ENCODE peak calls at places on chromosomes 3 and 15, in ten cellular contexts. One of them, this sample, is unnamed.

GRCh38 chr3:114764056-114764492 is 383.0 kb downstream of the ZBTB20 start:
- DNase-seq in neural progenitor cell: no peak
- DNase-seq in tibial artery: no peak
- DNase-seq in fibroblast of lung: peak; percentile 47
- DNase-seq in kidney: no peak
- DNase-seq in breast epithelium: no peak
- DNase-seq in mammary epithelial cell: no peak
- DNase-seq in transverse colon: peak; percentile 43
- DNase-seq in pancreas: no peak
- DNase-seq in endothelial cell of umbilical vein: no peak
- DNase-seq in this sample: no peak

GRCh38 chr3:193313448-193313958 is 65.0 kb downstream of the ATP13A5 start:
- DNase-seq in kidney: no peak
- DNase-seq in pancreas: no peak
- DNase-seq in transverse colon: no peak
- DNase-seq in endothelial cell of umbilical vein: no peak
- DNase-seq in breast epithelium: no peak
- DNase-seq in tibial artery: no peak
- DNase-seq in mammary epithelial cell: no peak
- DNase-seq in fibroblast of lung: no peak
- DNase-seq in neural progenitor cell: no peak
- DNase-seq in this sample: no peak

GRCh38 chr3:88231632-88232031 is 81.9 kb downstream of the C3orf38 start:
- DNase-seq in neural progenitor cell: no peak
- DNase-seq in transverse colon: no peak
- DNase-seq in endothelial cell of umbilical vein: no peak
- DNase-seq in kidney: no peak
- DNase-seq in pancreas: no peak
- DNase-seq in mammary epithelial cell: no peak
- DNase-seq in fibroblast of lung: no peak
- DNase-seq in breast epithelium: no peak
- DNase-seq in tibial artery: no peak
- DNase-seq in this sample: no peak

GRCh38 chr3:195195321-195196209 is 75.4 kb downstream of the XXYLT1 start:
- DNase-seq in endothelial cell of umbilical vein: peak; percentile 57
- DNase-seq in tibial artery: no peak
- DNase-seq in pancreas: no peak
- DNase-seq in transverse colon: no peak
- DNase-seq in neural progenitor cell: peak; percentile 87
- DNase-seq in breast epithelium: no peak
- DNase-seq in mammary epithelial cell: no peak
- DNase-seq in fibroblast of lung: no peak
- DNase-seq in kidney: peak; percentile 63
- DNase-seq in this sample: no peak

GRCh38 chr3:132788299-132788698 is 66.1 kb upstream of the NPHP3 start:
- DNase-seq in mammary epithelial cell: peak; percentile 53
- DNase-seq in endothelial cell of umbilical vein: peak; percentile 52
- DNase-seq in pancreas: no peak
- DNase-seq in tibial artery: peak; percentile 49
- DNase-seq in neural progenitor cell: no peak
- DNase-seq in kidney: no peak
- DNase-seq in fibroblast of lung: peak; percentile 76
- DNase-seq in breast epithelium: no peak
- DNase-seq in transverse colon: no peak
- DNase-seq in this sample: no peak

GRCh38 chr3:161423911-161424522 is 52.7 kb upstream of the SPTSSB start:
- DNase-seq in fibroblast of lung: peak; percentile 6
- DNase-seq in transverse colon: no peak
- DNase-seq in mammary epithelial cell: peak; percentile 22
- DNase-seq in pancreas: no peak
- DNase-seq in neural progenitor cell: peak; percentile 31
- DNase-seq in tibial artery: no peak
- DNase-seq in endothelial cell of umbilical vein: peak; percentile 44
- DNase-seq in breast epithelium: no peak
- DNase-seq in kidney: no peak
- DNase-seq in this sample: no peak

GRCh38 chr3:194095464-194095863 is 40.5 kb upstream of the HES1 start:
- DNase-seq in breast epithelium: no peak
- DNase-seq in transverse colon: peak; percentile 71
- DNase-seq in endothelial cell of umbilical vein: peak; percentile 62
- DNase-seq in tibial artery: peak; percentile 58
- DNase-seq in neural progenitor cell: no peak
- DNase-seq in fibroblast of lung: no peak
- DNase-seq in mammary epithelial cell: no peak
- DNase-seq in pancreas: peak; percentile 48
- DNase-seq in kidney: peak; percentile 81
- DNase-seq in this sample: no peak

GRCh38 chr3:186425788-186426730 is 64.0 kb upstream of the DGKG start:
- DNase-seq in endothelial cell of umbilical vein: no peak
- DNase-seq in mammary epithelial cell: peak; percentile 45
- DNase-seq in breast epithelium: no peak
- DNase-seq in pancreas: no peak
- DNase-seq in fibroblast of lung: peak; percentile 84
- DNase-seq in transverse colon: no peak
- DNase-seq in neural progenitor cell: peak; percentile 18
- DNase-seq in kidney: no peak
- DNase-seq in tibial artery: no peak
- DNase-seq in this sample: peak; percentile 29

GRCh38 chr3:5187920-5188418 is 462 bp downstream of the EDEM1 start:
- DNase-seq in endothelial cell of umbilical vein: no peak
- DNase-seq in neural progenitor cell: peak; percentile 73
- DNase-seq in kidney: peak; percentile 86
- DNase-seq in mammary epithelial cell: peak; percentile 35
- DNase-seq in breast epithelium: no peak
- DNase-seq in pancreas: peak; percentile 29
- DNase-seq in fibroblast of lung: peak; percentile 41
- DNase-seq in transverse colon: peak; percentile 38
- DNase-seq in tibial artery: peak; percentile 40
- DNase-seq in this sample: no peak

GRCh38 chr15:59457103-59457502 is 19.1 kb downstream of the FAM81A start:
- DNase-seq in breast epithelium: no peak
- DNase-seq in tibial artery: no peak
- DNase-seq in neural progenitor cell: no peak
- DNase-seq in fibroblast of lung: no peak
- DNase-seq in endothelial cell of umbilical vein: no peak
- DNase-seq in transverse colon: no peak
- DNase-seq in kidney: no peak
- DNase-seq in mammary epithelial cell: peak; percentile 36
- DNase-seq in pancreas: no peak
- DNase-seq in this sample: no peak

GRCh38 chr3:79368403-79368802 is 399.4 kb downstream of the ROBO1 start:
- DNase-seq in fibroblast of lung: peak; percentile 67
- DNase-seq in transverse colon: no peak
- DNase-seq in pancreas: no peak
- DNase-seq in tibial artery: no peak
- DNase-seq in neural progenitor cell: no peak
- DNase-seq in breast epithelium: no peak
- DNase-seq in endothelial cell of umbilical vein: no peak
- DNase-seq in kidney: no peak
- DNase-seq in mammary epithelial cell: peak; percentile 88
- DNase-seq in this sample: no peak

GRCh38 chr3:195751584-195751983 is 30.8 kb downstream of the MUC20 start:
- DNase-seq in breast epithelium: no peak
- DNase-seq in kidney: peak; percentile 12
- DNase-seq in transverse colon: no peak
- DNase-seq in pancreas: no peak
- DNase-seq in endothelial cell of umbilical vein: no peak
- DNase-seq in tibial artery: no peak
- DNase-seq in fibroblast of lung: no peak
- DNase-seq in neural progenitor cell: no peak
- DNase-seq in mammary epithelial cell: no peak
- DNase-seq in this sample: peak; percentile 47

GRCh38 chr3:9785602-9786001 is 6.7 kb downstream of the TADA3 start:
- DNase-seq in breast epithelium: no peak
- DNase-seq in kidney: no peak
- DNase-seq in mammary epithelial cell: no peak
- DNase-seq in tibial artery: no peak
- DNase-seq in neural progenitor cell: no peak
- DNase-seq in pancreas: no peak
- DNase-seq in fibroblast of lung: no peak
- DNase-seq in transverse colon: no peak
- DNase-seq in endothelial cell of umbilical vein: no peak
- DNase-seq in this sample: no peak

GRCh38 chr3:121690777-121691405 is 30.2 kb upstream of the HCLS1 start:
- DNase-seq in breast epithelium: no peak
- DNase-seq in neural progenitor cell: no peak
- DNase-seq in endothelial cell of umbilical vein: no peak
- DNase-seq in pancreas: no peak
- DNase-seq in fibroblast of lung: no peak
- DNase-seq in kidney: no peak
- DNase-seq in transverse colon: no peak
- DNase-seq in tibial artery: no peak
- DNase-seq in mammary epithelial cell: no peak
- DNase-seq in this sample: no peak

DNA sequence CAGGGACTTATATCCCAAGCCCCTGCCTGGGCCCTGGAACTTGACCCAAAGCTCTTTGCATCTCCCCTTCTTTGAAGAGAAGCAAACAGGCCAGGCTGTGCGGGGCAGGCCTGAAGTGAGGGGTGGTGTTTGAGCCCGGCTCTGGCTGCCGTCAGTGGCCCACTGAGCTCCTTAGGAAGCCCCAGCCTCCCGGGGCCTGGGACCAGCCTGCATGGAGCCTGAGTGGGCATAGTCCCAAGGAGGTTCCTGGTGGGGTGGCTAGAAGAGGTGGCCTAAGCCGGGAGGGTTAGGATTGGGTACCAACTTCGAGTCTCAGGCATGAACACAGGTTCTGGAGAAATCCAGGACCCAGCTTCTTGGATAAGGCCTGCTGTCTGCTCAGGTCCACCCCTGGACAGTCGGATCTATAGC is 6.4 kb downstream of the TMIE start:
- DNase-seq in breast epithelium: peak; percentile 30
- DNase-seq in neural progenitor cell: no peak
- DNase-seq in kidney: peak; percentile 67
- DNase-seq in fibroblast of lung: no peak
- DNase-seq in transverse colon: peak; percentile 5
- DNase-seq in mammary epithelial cell: no peak
- DNase-seq in tibial artery: no peak
- DNase-seq in pancreas: no peak
- DNase-seq in endothelial cell of umbilical vein: no peak
- DNase-seq in this sample: no peak
- TF ChIP-seq CTCF in breast epithelium: no peak
- TF ChIP-seq CTCF in neural progenitor cell: no peak
- TF ChIP-seq CTCF in kidney: no peak
- TF ChIP-seq CTCF in fibroblast of lung: no peak
- TF ChIP-seq CTCF in transverse colon: no peak
- TF ChIP-seq CTCF in mammary epithelial cell: no peak
- TF ChIP-seq CTCF in tibial artery: no peak
- TF ChIP-seq CTCF in pancreas: no peak
- TF ChIP-seq CTCF in endothelial cell of umbilical vein: no peak
- TF ChIP-seq CTCF in this sample: no peak

GRCh38 chr3:182487048-182487447 is 306.3 kb upstream of the ATP11B start:
- DNase-seq in kidney: no peak
- DNase-seq in mammary epithelial cell: no peak
- DNase-seq in pancreas: no peak
- DNase-seq in tibial artery: no peak
- DNase-seq in breast epithelium: no peak
- DNase-seq in fibroblast of lung: no peak
- DNase-seq in transverse colon: no peak
- DNase-seq in endothelial cell of umbilical vein: no peak
- DNase-seq in neural progenitor cell: no peak
- DNase-seq in this sample: no peak
- H3K9me3 ChIP-seq in kidney: no peaks in the 10 kb centered on the region
- H3K9me3 ChIP-seq in mammary epithelial cell: no peaks in the 10 kb centered on the region
- H3K9me3 ChIP-seq in pancreas: no peaks in the 10 kb centered on the region
- H3K9me3 ChIP-seq in tibial artery: no peaks in the 10 kb centered on the region
- H3K9me3 ChIP-seq in breast epithelium: no peaks in the 10 kb centered on the region
- H3K9me3 ChIP-seq in fibroblast of lung: no peaks in the 10 kb centered on the region
- H3K9me3 ChIP-seq in transverse colon: no peaks in the 10 kb centered on the region
- H3K9me3 ChIP-seq in endothelial cell of umbilical vein: no peaks in the 10 kb centered on the region
- H3K9me3 ChIP-seq in neural progenitor cell: no peaks in the 10 kb centered on the region
- H3K9me3 ChIP-seq in this sample: no peaks in the 10 kb centered on the region

DNA sequence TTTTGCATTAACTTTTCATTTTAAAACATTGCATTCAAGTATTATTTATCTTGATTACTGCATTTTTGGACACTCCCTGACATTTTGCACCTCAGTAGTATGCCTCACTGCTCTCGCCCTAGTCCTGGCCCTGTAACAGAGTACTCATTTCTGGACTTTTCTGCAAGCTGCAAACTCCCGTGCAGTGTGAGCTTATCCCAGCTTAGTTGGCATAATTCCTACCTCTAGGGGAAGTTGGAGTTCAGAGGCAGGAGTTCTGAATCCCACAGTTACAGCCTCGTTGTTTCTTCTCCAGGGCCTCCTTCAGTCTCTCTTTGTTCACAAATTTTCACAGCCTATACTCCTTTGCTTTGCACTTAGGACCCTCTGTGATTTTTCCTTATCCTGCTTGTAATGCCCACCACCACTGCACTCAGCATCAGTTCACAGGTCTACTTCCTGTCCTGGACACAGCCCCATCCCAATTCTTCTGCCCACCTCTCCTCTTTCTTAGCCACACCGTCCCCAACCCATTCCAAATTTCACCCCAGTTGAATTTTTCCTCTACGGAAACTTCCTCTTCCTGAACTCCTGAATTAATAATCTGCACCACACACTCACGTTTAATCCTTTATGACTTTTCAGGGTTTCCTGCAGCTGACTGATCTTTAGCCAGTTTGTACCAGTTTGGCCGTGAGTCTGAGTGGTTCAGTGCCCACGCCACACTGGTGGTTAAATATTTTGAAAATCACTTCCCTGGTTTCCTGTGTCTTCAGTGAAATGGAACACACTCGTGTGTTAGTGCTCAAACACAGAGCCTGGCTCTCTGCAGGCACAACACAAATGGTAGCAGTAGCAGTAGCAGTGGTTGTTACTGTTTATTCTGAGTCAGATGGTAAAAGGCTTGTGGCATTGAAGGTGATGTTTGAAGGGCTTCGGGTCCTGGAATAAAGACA is 6.3 kb upstream of the CTSH start:
- DNase-seq in kidney: no peak
- DNase-seq in tibial artery: no peak
- DNase-seq in endothelial cell of umbilical vein: no peak
- DNase-seq in fibroblast of lung: peak; percentile 30
- DNase-seq in pancreas: no peak
- DNase-seq in mammary epithelial cell: peak; percentile 44
- DNase-seq in breast epithelium: no peak
- DNase-seq in neural progenitor cell: no peak
- DNase-seq in transverse colon: no peak
- DNase-seq in this sample: no peak
- TF ChIP-seq CTCF in kidney: no peak
- TF ChIP-seq CTCF in tibial artery: no peak
- TF ChIP-seq CTCF in endothelial cell of umbilical vein: no peak
- TF ChIP-seq CTCF in fibroblast of lung: peak; percentile 58
- TF ChIP-seq CTCF in pancreas: no peak
- TF ChIP-seq CTCF in mammary epithelial cell: peak; percentile 8
- TF ChIP-seq CTCF in breast epithelium: peak; percentile 21
- TF ChIP-seq CTCF in neural progenitor cell: no peak
- TF ChIP-seq CTCF in transverse colon: no peak
- TF ChIP-seq CTCF in this sample: peak; percentile 22

DNA sequence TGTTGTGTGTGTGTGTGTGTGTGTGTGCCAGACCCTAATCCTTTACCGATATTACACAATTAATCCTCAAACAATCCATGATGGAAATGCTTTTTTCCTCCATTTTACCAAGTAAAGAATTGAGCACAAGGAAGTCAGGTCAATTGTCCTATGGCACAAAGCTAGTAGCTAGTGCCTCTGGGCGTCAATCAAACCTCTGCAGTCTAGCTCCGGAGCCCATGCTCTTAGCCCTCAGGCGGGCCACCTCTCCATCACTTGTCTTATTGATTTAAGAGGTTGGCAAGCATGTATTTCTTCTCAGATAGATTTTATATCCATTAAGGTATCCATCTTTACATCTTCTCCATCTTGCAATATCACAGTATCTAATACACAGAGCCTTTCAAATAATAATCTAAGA is 886.6 kb downstream of the TBL1XR1 start:
- DNase-seq in kidney: no peak
- DNase-seq in transverse colon: no peak
- DNase-seq in fibroblast of lung: no peak
- DNase-seq in breast epithelium: no peak
- DNase-seq in pancreas: no peak
- DNase-seq in neural progenitor cell: no peak
- DNase-seq in endothelial cell of umbilical vein: no peak
- DNase-seq in tibial artery: no peak
- DNase-seq in mammary epithelial cell: no peak
- DNase-seq in this sample: no peak
- H3K9me3 ChIP-seq in kidney: no peaks in the 10 kb centered on the region
- H3K9me3 ChIP-seq in transverse colon: no peaks in the 10 kb centered on the region
- H3K9me3 ChIP-seq in fibroblast of lung: no peaks in the 10 kb centered on the region
- H3K9me3 ChIP-seq in breast epithelium: no peaks in the 10 kb centered on the region
- H3K9me3 ChIP-seq in pancreas: no peaks in the 10 kb centered on the region
- H3K9me3 ChIP-seq in neural progenitor cell: no peaks in the 10 kb centered on the region
- H3K9me3 ChIP-seq in endothelial cell of umbilical vein: no peaks in the 10 kb centered on the region
- H3K9me3 ChIP-seq in tibial artery: no peaks in the 10 kb centered on the region
- H3K9me3 ChIP-seq in mammary epithelial cell: no peaks in the 10 kb centered on the region
- H3K9me3 ChIP-seq in this sample: no peaks in the 10 kb centered on the region